ENCODE peak calls at places on chromosomes 2 and 18, in nine cellular contexts. O is mucosa of gallbladder; D is activated naive CD4-positive, alpha-beta T cell; J is stimulated activated CD8-positive, alpha-beta memory T cell treated with anti-CD3 and anti-CD28 coated beads, Interleukin-4, amount 100 ng/mL, for 1 hour; V is T-helper 17 cell; P is HS-27A; F is lung microvascular endothelial cell; L is breast epithelium; M is astrocyte of the cerebellum. W is an unnamed sample.

GRCh38 chr2:237315170-237315880 is 98.6 kb downstream of the COL6A3 start:
- DNase-seq in O (peak), D (no peak), J (no peak), V (no peak), P (no peak), F (peak), L (peak), M (peak), W (peak)

GRCh38 chr18:70822167-70822566 is 533.3 kb downstream of the SOCS6 start:
- DNase-seq in O (no peak), D (no peak), J (no peak), V (no peak), P (no peak), F (no peak), L (no peak), M (no peak), W (no peak)

GRCh38 chr18:22200611-22201225 is 31.3 kb downstream of the GATA6 start:
- DNase-seq in O (no peak), D (no peak), J (no peak), V (no peak), P (no peak), F (no peak), L (no peak), M (no peak), W (no peak)

GRCh38 chr2:59713577-59713976 is 839.9 kb downstream of the BCL11A start:
- DNase-seq in O (no peak), D (no peak), J (no peak), V (no peak), P (no peak), F (no peak), L (no peak), M (no peak), W (no peak)

GRCh38 chr2:182043021-182043420 is 57.4 kb downstream of the PPP1R1C start:
- DNase-seq in O (no peak), D (no peak), J (no peak), V (no peak), P (no peak), F (no peak), L (no peak), M (no peak), W (no peak)

GRCh38 chr2:231908584-231908983 is 17.6 kb downstream of the NPPC start:
- DNase-seq in O (no peak), D (no peak), J (no peak), V (no peak), P (no peak), F (no peak), L (no peak), M (no peak), W (no peak)

GRCh38 chr2:219461669-219462068 is 27.0 kb downstream of the SPEG start:
- DNase-seq in O (no peak), D (no peak), J (no peak), V (no peak), P (no peak), F (no peak), L (no peak), M (no peak), W (no peak)

GRCh38 chr2:215572341-215572848 is 136.5 kb upstream of the FN1 start:
- DNase-seq in O (no peak), D (no peak), J (no peak), V (no peak), P (no peak), F (peak), L (no peak), M (no peak), W (no peak)

GRCh38 chr2:126900646-126901319 is 2.1 kb downstream of the TEX51 start:
- DNase-seq in O (no peak), D (no peak), J (no peak), V (no peak), P (no peak), F (no peak), L (peak), M (no peak), W (no peak)

W was measured in suprapubic skin.